ENCODE peak calls at places on chromosome 5, in four cellular contexts. O is vagina, J is lung, T is adrenal gland. W is an unnamed sample.

GRCh38 chr5:102638316-102638715 is 116.8 kb upstream of the PAM start:
- DNase-seq in O (no peak), J (no peak), T (no peak), W (no peak)

GRCh38 chr5:117533792-117534191 is 959.2 kb upstream of the SEMA6A start:
- DNase-seq in O (no peak), J (no peak), T (no peak), W (no peak)

GRCh38 chr5:73901455-73901854 is 275.5 kb downstream of the ARHGEF28 start:
- DNase-seq in O (no peak), J (no peak), T (no peak), W (peak)

GRCh38 chr5:151684690-151685361 is 1.9 kb downstream of the SPARC start:
- DNase-seq in O (no peak), J (peak), T (peak), W (peak)

GRCh38 chr5:150517272-150518152 is 9.6 kb downstream of the NDST1 start:
- DNase-seq in O (no peak), J (peak), T (peak), W (peak)

GRCh38 chr5:15472116-15472515 is 27.9 kb upstream of the FBXL7 start:
- DNase-seq in O (no peak), J (no peak), T (no peak), W (no peak)

GRCh38 chr5:36090033-36090432 is 23.4 kb upstream of the UGT3A2 start:
- DNase-seq in O (no peak), J (no peak), T (peak), W (no peak)

GRCh38 chr5:53963958-53964357 is 346.4 kb downstream of the ARL15 start:
- DNase-seq in O (no peak), J (no peak), T (no peak), W (no peak)

GRCh38 chr5:93371893-93372292 is 209.1 kb downstream of the NR2F1-AS1 start:
- DNase-seq in O (no peak), J (no peak), T (no peak), W (no peak)

GRCh38 chr5:38758774-38759423 is 86.9 kb upstream of the OSMR start:
- DNase-seq in O (no peak), J (no peak), T (no peak), W (no peak)

GRCh38 chr5:44089419-44090125 is 299.6 kb downstream of the FGF10 start:
- DNase-seq in O (no peak), J (no peak), T (no peak), W (peak)

GRCh38 chr5:80149161-80149609 is 106.7 kb downstream of the SERINC5 start:
- DNase-seq in O (peak), J (no peak), T (no peak), W (no peak)

GRCh38 chr5:138459311-138459710 is 6.0 kb upstream of the EGR1 start:
- DNase-seq in O (no peak), J (no peak), T (peak), W (peak)

GRCh38 chr5:3428355-3428754 is 167.3 kb upstream of the IRX1 start:
- DNase-seq in O (no peak), J (no peak), T (no peak), W (no peak)

GRCh38 chr5:69502375-69503143 is 10.0 kb downstream of the OCLN start:
- DNase-seq in O (no peak), J (no peak), T (no peak), W (no peak)

GRCh38 chr5:176515396-176515795 is 21.8 kb downstream of the RNF44 start:
- DNase-seq in O (no peak), J (no peak), T (no peak), W (no peak)

GRCh38 chr5:139075066-139076050 is 122.8 kb downstream of the SIL1 start:
- DNase-seq in O (no peak), J (no peak), T (no peak), W (no peak)

GRCh38 chr5:38022621-38023020 is 182.8 kb upstream of the GDNF start:
- DNase-seq in O (no peak), J (no peak), T (no peak), W (no peak)

GRCh38 chr5:126811515-126812198 is 34.7 kb downstream of the LMNB1 start:
- DNase-seq in O (no peak), J (no peak), T (no peak), W (no peak)

GRCh38 chr5:91418158-91418557 is 35.0 kb upstream of the ARRDC3 start:
- DNase-seq in O (no peak), J (no peak), T (no peak), W (no peak)

GRCh38 chr5:151118898-151119600 is 38.2 kb upstream of the TNIP1 start:
- DNase-seq in O (no peak), J (no peak), T (peak), W (no peak)

GRCh38 chr5:124453221-124454032 is 293.0 kb downstream of the ZNF608 start:
- DNase-seq in O (no peak), J (no peak), T (no peak), W (no peak)

DNA sequence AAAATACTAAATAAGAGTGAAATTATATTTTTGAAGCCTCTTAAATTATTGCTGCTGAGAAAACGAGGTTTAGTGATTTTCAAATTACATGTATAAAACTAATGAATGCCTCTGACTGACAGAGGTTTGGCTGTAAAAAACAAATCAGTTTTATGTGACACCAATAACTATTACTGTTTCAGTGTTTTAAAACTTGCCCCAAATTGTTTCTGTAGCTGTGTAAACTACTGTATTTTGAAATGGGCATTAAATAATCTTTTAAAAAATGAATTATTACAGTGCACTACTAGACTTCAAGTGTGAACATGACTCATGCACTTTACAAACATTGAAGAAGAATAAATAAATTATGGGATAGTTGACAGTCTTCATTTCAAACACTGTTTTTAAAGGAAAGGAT is 15.4 kb downstream of the C5orf58 start:
- DNase-seq in O (no peak), J (no peak), T (no peak), W (no peak)
- H3K4me3 ChIP-seq in O (no peak), J (no peak), T (no peak), W (no peak)

GRCh38 chr5:67015577-67016290 is 180.9 kb downstream of the CD180 start:
- DNase-seq in O (no peak), J (no peak), T (peak), W (no peak)
- H3K4me3 ChIP-seq in O (peak), J (no peak), T (no peak), W (no peak)

DNA sequence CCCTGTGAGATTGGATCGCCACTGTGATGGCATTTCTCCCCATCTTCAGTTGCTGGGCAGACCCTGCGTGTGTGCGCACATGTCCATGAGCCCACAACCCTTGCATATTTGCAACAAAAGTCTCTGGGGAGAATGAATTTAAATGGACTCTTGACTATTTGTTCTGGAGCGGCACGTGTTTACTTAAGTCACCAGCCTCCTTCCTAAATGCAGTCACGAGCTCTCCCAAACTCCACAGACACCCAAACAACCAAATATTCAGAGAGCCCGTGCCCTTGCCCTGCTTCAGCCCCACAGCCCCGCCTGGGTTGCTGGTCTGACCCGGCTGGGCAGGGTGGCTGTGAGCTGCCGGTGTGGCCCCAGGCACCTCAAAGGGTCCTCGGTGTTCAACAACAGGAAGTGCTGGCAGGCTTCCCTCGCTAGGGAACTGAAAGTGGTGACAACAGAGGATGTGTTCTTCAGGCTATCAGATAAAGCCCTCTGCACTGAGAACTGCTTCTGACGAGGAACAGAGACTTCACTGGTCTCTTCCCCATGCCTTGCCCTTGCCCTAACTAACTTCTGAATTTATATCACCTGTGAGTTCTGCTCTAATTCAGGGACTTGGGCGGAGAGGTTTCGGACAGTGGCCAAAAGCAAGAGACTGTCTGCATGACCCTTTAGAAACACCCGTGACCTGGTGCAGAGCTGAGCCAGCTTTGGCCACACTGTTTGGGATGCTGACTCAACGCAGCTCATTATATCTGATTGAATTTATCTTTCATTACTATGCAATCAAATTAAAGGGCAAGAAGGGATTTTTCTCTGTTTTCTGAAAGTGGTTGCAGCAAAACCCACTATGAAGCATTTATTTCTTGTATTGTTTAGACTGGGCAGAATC is 19.2 kb upstream of the CD180 start:
- DNase-seq in O (no peak), J (peak), T (peak), W (peak)
- H3K4me3 ChIP-seq in O (no peak), J (no peak), T (no peak), W (peak)

GRCh38 chr5:68379275-68380026 is 163.9 kb downstream of the PIK3R1 start:
- DNase-seq in O (peak), J (no peak), T (peak), W (peak)

GRCh38 chr5:68380071-68380470 is 164.5 kb downstream of the PIK3R1 start:
- DNase-seq in O (no peak), J (no peak), T (no peak), W (no peak)

GRCh38 chr5:68382640-68383039 is 167.1 kb downstream of the PIK3R1 start:
- DNase-seq in O (no peak), J (no peak), T (no peak), W (no peak)

GRCh38 chr5:68381909-68382308 is 166.4 kb downstream of the PIK3R1 start:
- DNase-seq in O (no peak), J (no peak), T (no peak), W (no peak)

DNA sequence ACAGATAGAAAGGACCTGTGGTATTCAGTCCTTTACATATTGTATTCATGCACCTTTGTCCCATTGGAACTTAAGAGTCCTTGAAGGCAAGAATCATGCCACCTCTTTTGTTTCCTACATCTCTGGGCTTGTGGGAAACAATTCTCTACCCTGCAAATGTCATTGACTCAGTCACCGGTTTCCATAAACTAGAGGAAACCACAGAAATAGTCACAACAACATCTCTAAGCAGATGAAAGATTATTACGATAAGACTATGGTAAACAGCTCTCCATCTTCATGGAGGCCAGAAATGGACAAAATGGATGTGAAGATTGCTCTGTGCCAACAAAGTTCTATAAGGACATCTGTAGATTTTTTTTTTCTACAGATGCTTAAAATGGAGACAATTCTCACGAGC is 165.5 kb downstream of the PIK3R1 start:
- DNase-seq in O (no peak), J (no peak), T (no peak), W (no peak)
- H3K4me3 ChIP-seq in O (no peak), J (no peak), T (no peak), W (no peak)

DNA sequence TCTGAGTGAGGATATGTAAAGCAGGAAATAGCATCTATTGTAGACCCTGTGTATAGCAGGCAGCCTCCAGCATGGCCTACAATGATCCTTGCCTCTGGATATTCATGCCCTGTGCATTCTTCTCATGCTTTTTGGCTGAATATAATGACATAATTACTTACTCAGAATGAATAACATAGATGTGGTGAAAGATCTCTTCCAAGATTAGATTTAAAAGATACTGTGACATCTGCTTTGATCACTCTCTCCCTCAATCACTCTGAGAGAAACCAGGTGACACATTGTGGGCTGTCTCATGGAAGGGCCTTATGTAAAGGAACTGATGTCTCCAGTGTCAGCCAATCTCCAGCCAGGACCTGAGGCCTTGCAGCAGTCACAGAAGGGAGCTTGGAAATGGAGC is 376.7 kb downstream of the DNAH5 start:
- DNase-seq in O (no peak), J (no peak), T (no peak), W (no peak)
- H3K4me3 ChIP-seq in O (no peak), J (no peak), T (no peak), W (no peak)

DNA sequence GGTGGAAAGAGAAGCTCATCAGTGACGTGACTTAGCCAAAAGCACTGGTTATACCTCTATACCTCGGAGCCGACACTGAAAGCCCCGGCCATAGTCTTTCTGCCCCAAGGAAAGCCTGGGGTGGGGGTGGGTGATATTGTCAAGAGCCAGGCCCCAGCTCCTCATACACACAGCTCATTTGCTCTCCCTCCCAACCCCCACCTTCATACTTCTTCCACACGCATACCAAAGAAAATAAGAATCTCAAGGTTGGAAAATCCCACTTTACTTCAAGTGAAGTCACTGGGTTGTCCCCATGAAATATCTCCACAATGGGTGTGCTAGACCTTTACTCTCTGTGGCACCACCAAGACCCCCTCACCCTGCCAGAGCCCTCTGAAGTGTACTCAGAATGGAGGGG is 27.1 kb upstream of the MGAT1 start:
- DNase-seq in O (no peak), J (no peak), T (no peak), W (no peak)
- H3K4me3 ChIP-seq in O (peak), J (no peak), T (no peak), W (no peak)

DNA sequence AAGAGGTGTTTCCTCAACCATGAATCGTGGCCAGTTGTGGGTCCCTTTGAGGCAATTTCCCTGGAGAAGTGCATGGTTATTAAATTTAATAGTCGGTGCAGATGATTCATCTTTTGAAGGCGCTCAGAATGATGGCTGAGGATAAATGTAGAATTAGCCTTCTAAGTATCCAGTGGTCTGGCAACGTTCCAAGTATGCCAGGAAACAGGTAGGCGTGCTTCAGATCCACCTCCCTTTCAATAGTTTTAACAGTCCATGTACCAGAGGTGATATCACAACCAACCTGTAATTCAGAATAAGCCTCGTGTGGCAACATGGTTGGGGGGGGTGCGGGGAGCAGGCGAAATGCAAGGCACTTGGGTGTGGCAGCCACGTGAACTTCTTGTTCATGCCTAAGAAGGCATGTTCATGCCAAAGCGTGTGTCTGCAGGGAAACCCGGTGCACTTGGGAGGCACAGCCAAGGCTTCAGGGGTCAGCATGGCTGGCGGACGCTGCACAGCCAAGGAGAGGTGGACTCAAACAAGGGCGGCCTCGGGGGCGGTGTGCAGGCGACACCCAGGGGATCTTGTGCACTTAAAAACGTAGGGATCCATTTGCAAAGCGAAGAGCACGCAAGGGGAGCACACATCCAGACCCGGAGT is 5.2 kb upstream of the NKD2 start:
- DNase-seq in O (no peak), J (peak), T (peak), W (peak)
- H3K4me3 ChIP-seq in O (no peak), J (no peak), T (no peak), W (no peak)

DNA sequence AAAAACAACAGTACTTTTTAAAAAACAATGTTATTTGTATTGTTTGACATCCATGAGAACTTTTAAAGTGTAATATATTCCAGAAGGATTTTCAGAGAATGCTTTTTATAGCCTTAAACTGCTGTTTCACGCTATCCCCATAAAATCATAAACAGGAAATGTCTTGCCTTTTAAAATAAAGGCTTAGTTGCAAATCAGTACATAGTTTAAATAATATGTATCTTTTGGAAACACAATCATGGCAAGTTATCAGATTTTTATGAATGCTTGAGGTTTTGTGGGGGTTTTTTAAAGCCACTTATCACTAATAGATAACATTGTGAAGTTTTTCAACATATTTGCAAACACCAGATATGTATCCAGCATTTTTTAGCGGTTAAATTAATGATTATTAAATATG is 37.2 kb upstream of the F2RL2 start:
- DNase-seq in O (no peak), J (no peak), T (no peak), W (no peak)
- H3K4me3 ChIP-seq in O (no peak), J (no peak), T (no peak), W (no peak)

GRCh38 chr5:96933764-96934163 is 2.1 kb upstream of the LNPEP start:
- DNase-seq in O (no peak), J (no peak), T (no peak), W (no peak)
- H3K4me3 ChIP-seq in O (peak), J (no peak), T (no peak), W (peak)